ENCODE peak calls at places on chromosomes 2 and 18, in four cellular contexts. One of them, this sample, is unnamed.

GRCh38 chr2:68994864-68995263 is 18.1 kb upstream of the ANTXR1 start:
- DNase-seq in neural progenitor cell: no peak
- DNase-seq in mammary epithelial cell: no peak
- DNase-seq in MM.1S: no peak
- DNase-seq in this sample: peak; percentile 94

GRCh38 chr2:129193961-129194360 is 785.5 kb upstream of the RAB6C start:
- DNase-seq in neural progenitor cell: peak; percentile 29
- DNase-seq in mammary epithelial cell: no peak
- DNase-seq in MM.1S: no peak
- DNase-seq in this sample: no peak

GRCh38 chr18:43830905-43831304 is 553.6 kb upstream of the SYT4 start:
- DNase-seq in neural progenitor cell: no peak
- DNase-seq in mammary epithelial cell: no peak
- DNase-seq in MM.1S: no peak
- DNase-seq in this sample: peak; percentile 10

GRCh38 chr2:85861180-85861579 is 27.6 kb downstream of the ST3GAL5 start:
- DNase-seq in neural progenitor cell: no peak
- DNase-seq in mammary epithelial cell: no peak
- DNase-seq in MM.1S: peak; percentile 81
- DNase-seq in this sample: peak; percentile 16

GRCh38 chr2:177992992-177993391 is 79.6 kb downstream of the PDE11A start:
- DNase-seq in neural progenitor cell: no peak
- DNase-seq in mammary epithelial cell: no peak
- DNase-seq in MM.1S: no peak
- DNase-seq in this sample: no peak

GRCh38 chr18:57050314-57050949 is 96.5 kb upstream of the BOD1L2 start:
- DNase-seq in neural progenitor cell: no peak
- DNase-seq in mammary epithelial cell: no peak
- DNase-seq in MM.1S: no peak
- DNase-seq in this sample: no peak

GRCh38 chr2:58030789-58031188 is 15.8 kb upstream of the VRK2 start:
- DNase-seq in neural progenitor cell: no peak
- DNase-seq in mammary epithelial cell: peak; percentile 14
- DNase-seq in MM.1S: no peak
- DNase-seq in this sample: no peak

GRCh38 chr2:217069263-217070042 is 209.6 kb upstream of the TNP1 start:
- DNase-seq in neural progenitor cell: no peak
- DNase-seq in mammary epithelial cell: no peak
- DNase-seq in MM.1S: no peak
- DNase-seq in this sample: no peak

GRCh38 chr2:66866331-66867037 is 431.6 kb downstream of the MEIS1 start:
- DNase-seq in neural progenitor cell: no peak
- DNase-seq in mammary epithelial cell: no peak
- DNase-seq in MM.1S: no peak
- DNase-seq in this sample: no peak

GRCh38 chr2:18961991-18962421 is 372.6 kb upstream of the NT5C1B start:
- DNase-seq in neural progenitor cell: no peak
- DNase-seq in mammary epithelial cell: no peak
- DNase-seq in MM.1S: no peak
- DNase-seq in this sample: no peak

GRCh38 chr2:123953848-123954247 is 71.2 kb upstream of the CNTNAP5 start:
- DNase-seq in neural progenitor cell: no peak
- DNase-seq in mammary epithelial cell: peak; percentile 26
- DNase-seq in MM.1S: no peak
- DNase-seq in this sample: peak; percentile 17

GRCh38 chr2:235666240-235666781 is 172.5 kb downstream of the AGAP1 start:
- DNase-seq in neural progenitor cell: peak; percentile 80
- DNase-seq in mammary epithelial cell: peak; percentile 92
- DNase-seq in MM.1S: peak; percentile 62
- DNase-seq in this sample: peak; percentile 90

GRCh38 chr2:235670974-235671787 is 177.3 kb downstream of the AGAP1 start:
- DNase-seq in neural progenitor cell: peak; percentile 14
- DNase-seq in mammary epithelial cell: no peak
- DNase-seq in MM.1S: no peak
- DNase-seq in this sample: no peak

GRCh38 chr2:235669269-235669831 is 175.5 kb downstream of the AGAP1 start:
- DNase-seq in neural progenitor cell: peak; percentile 97
- DNase-seq in mammary epithelial cell: peak; percentile 72
- DNase-seq in MM.1S: peak; percentile 59
- DNase-seq in this sample: peak; percentile 68

GRCh38 chr2:235669983-235670962 is 176.4 kb downstream of the AGAP1 start:
- DNase-seq in neural progenitor cell: peak; percentile 92
- DNase-seq in mammary epithelial cell: peak; percentile 43
- DNase-seq in MM.1S: no peak
- DNase-seq in this sample: peak; percentile 81

DNA sequence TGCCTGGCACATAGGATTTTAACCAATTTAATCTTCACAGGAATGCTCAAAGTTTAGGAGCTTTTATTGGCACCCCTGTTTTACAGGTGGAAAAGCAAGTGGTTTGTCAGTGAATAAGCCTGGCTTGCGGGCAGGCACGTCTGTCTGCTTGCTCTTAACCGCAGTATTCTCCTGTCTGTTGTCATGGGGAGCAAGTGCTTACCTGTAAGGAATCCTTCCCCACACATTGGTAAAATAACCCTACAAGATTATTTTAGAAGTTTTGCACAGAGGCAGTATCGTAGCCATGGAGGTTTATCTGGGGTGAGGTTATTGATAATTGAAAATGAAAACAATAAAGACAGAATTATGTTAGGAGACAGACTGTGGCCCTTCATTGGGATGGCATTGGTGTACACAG is 174.9 kb downstream of the AGAP1 start:
- DNase-seq in neural progenitor cell: no peak
- DNase-seq in mammary epithelial cell: no peak
- DNase-seq in MM.1S: no peak
- DNase-seq in this sample: no peak
- H3K9ac ChIP-seq in neural progenitor cell: no peak overlapping the region
- H3K9ac ChIP-seq in mammary epithelial cell: no peak overlapping the region
- H3K9ac ChIP-seq in MM.1S: no peak overlapping the region
- H3K9ac ChIP-seq in this sample: no peak overlapping the region

GRCh38 chr2:175553944-175554343 is 372.4 kb upstream of the ATP5MC3 start:
- DNase-seq in neural progenitor cell: no peak
- DNase-seq in mammary epithelial cell: no peak
- DNase-seq in MM.1S: no peak
- DNase-seq in this sample: no peak

GRCh38 chr2:175557810-175558377 is 376.4 kb upstream of the ATP5MC3 start:
- DNase-seq in neural progenitor cell: no peak
- DNase-seq in mammary epithelial cell: no peak
- DNase-seq in MM.1S: no peak
- DNase-seq in this sample: no peak

GRCh38 chr2:175560521-175561164 is 379.1 kb upstream of the ATP5MC3 start:
- DNase-seq in neural progenitor cell: peak; percentile 32
- DNase-seq in mammary epithelial cell: no peak
- DNase-seq in MM.1S: no peak
- DNase-seq in this sample: no peak

DNA sequence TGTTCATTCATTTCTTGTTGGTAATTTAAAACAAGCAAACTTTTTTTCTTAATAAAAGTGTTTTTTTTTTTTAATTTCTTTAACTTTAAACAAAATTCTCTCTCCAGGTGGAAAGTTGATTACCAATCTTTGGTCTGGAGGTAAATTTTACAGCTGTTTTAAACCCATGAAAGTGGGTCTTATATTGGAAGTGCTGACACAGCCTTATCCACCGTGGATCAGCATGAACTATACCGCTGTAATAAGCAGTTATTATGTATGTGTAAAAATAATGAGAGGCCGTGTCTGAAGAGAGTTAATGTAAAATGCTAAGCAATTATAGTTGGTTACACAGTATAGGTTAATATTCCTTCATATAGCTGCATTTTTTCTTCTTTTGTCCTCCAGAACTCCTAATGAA is 378.1 kb upstream of the ATP5MC3 start:
- DNase-seq in neural progenitor cell: no peak
- DNase-seq in mammary epithelial cell: no peak
- DNase-seq in MM.1S: no peak
- DNase-seq in this sample: no peak
- H3K4me2 ChIP-seq in neural progenitor cell: no peak overlapping the region
- H3K4me2 ChIP-seq in mammary epithelial cell: no peak overlapping the region
- H3K4me2 ChIP-seq in MM.1S: no peak overlapping the region
- H3K4me2 ChIP-seq in this sample: no peak overlapping the region

DNA sequence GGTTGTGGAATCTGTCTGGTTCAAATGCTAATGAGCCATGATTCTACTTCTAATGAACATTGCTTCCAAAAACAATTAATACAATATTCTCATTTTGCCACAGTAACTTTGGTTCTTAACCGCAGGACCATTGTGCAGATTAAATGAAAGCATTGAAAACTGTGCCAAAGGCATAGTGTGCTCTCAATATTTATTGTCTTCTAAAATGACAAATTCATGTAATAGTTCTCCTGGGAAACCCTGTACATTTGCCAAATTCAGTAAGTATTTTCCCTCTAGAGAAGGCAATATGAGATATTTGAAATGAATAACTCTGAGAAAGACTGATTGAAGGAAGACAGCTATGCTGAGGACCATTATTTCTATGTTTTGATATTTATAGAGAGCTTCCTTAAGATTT is 246.3 kb downstream of the CCDC102B start:
- DNase-seq in neural progenitor cell: no peak
- DNase-seq in mammary epithelial cell: no peak
- DNase-seq in MM.1S: no peak
- DNase-seq in this sample: no peak
- H2AFZ ChIP-seq in neural progenitor cell: no peak overlapping the region
- H2AFZ ChIP-seq in mammary epithelial cell: no peak overlapping the region
- H2AFZ ChIP-seq in MM.1S: no peak overlapping the region
- H2AFZ ChIP-seq in this sample: no peak overlapping the region

GRCh38 chr2:79552653-79553052 is 39.8 kb downstream of the CTNNA2 start:
- DNase-seq in neural progenitor cell: no peak
- DNase-seq in mammary epithelial cell: no peak
- DNase-seq in MM.1S: no peak
- DNase-seq in this sample: no peak

GRCh38 chr2:79554899-79555298 is 42.0 kb downstream of the CTNNA2 start:
- DNase-seq in neural progenitor cell: no peak
- DNase-seq in mammary epithelial cell: no peak
- DNase-seq in MM.1S: no peak
- DNase-seq in this sample: no peak
- H3K9ac ChIP-seq in neural progenitor cell: no peak overlapping the region
- H3K9ac ChIP-seq in mammary epithelial cell: no peak overlapping the region
- H3K9ac ChIP-seq in MM.1S: no peak overlapping the region
- H3K9ac ChIP-seq in this sample: no peak overlapping the region

GRCh38 chr2:180523629-180524340 is 456.6 kb upstream of the UBE2E3 start:
- DNase-seq in neural progenitor cell: no peak
- DNase-seq in mammary epithelial cell: peak; percentile 70
- DNase-seq in MM.1S: no peak
- DNase-seq in this sample: peak; percentile 91
- H3K4me2 ChIP-seq in neural progenitor cell: no peak overlapping the region
- H3K4me2 ChIP-seq in mammary epithelial cell: no peak overlapping the region
- H3K4me2 ChIP-seq in MM.1S: no peak overlapping the region
- H3K4me2 ChIP-seq in this sample: peak overlapping the region; percentile 25

GRCh38 chr2:231530099-231531085 is at the start of gene NMUR1:
- DNase-seq in neural progenitor cell: peak; percentile 83
- DNase-seq in mammary epithelial cell: no peak
- DNase-seq in MM.1S: peak; percentile 53
- DNase-seq in this sample: peak; percentile 10
- H2AFZ ChIP-seq in neural progenitor cell: peak within 1 kb of the TSS; percentile 96
- H2AFZ ChIP-seq in mammary epithelial cell: peak within 1 kb of the TSS; percentile 64
- H2AFZ ChIP-seq in MM.1S: peak within 1 kb of the TSS; percentile 31
- H2AFZ ChIP-seq in this sample: no peak within 1 kb of the TSS

GRCh38 chr2:60603533-60604190 is 50.2 kb upstream of the BCL11A start:
- DNase-seq in neural progenitor cell: no peak
- DNase-seq in mammary epithelial cell: no peak
- DNase-seq in MM.1S: no peak
- DNase-seq in this sample: no peak

GRCh38 chr2:60602388-60602787 is 48.9 kb upstream of the BCL11A start:
- DNase-seq in neural progenitor cell: no peak
- DNase-seq in mammary epithelial cell: no peak
- DNase-seq in MM.1S: peak; percentile 16
- DNase-seq in this sample: no peak

GRCh38 chr2:60597346-60597745 is 43.9 kb upstream of the BCL11A start:
- DNase-seq in neural progenitor cell: no peak
- DNase-seq in mammary epithelial cell: peak; percentile 56
- DNase-seq in MM.1S: no peak
- DNase-seq in this sample: no peak

GRCh38 chr2:60604665-60605064 is 51.2 kb upstream of the BCL11A start:
- DNase-seq in neural progenitor cell: no peak
- DNase-seq in mammary epithelial cell: no peak
- DNase-seq in MM.1S: no peak
- DNase-seq in this sample: no peak

GRCh38 chr2:60602828-60603532 is 49.5 kb upstream of the BCL11A start:
- DNase-seq in neural progenitor cell: no peak
- DNase-seq in mammary epithelial cell: no peak
- DNase-seq in MM.1S: no peak
- DNase-seq in this sample: no peak
- H3K9ac ChIP-seq in neural progenitor cell: no peak overlapping the region
- H3K9ac ChIP-seq in mammary epithelial cell: no peak overlapping the region
- H3K9ac ChIP-seq in MM.1S: no peak overlapping the region
- H3K9ac ChIP-seq in this sample: no peak overlapping the region

DNA sequence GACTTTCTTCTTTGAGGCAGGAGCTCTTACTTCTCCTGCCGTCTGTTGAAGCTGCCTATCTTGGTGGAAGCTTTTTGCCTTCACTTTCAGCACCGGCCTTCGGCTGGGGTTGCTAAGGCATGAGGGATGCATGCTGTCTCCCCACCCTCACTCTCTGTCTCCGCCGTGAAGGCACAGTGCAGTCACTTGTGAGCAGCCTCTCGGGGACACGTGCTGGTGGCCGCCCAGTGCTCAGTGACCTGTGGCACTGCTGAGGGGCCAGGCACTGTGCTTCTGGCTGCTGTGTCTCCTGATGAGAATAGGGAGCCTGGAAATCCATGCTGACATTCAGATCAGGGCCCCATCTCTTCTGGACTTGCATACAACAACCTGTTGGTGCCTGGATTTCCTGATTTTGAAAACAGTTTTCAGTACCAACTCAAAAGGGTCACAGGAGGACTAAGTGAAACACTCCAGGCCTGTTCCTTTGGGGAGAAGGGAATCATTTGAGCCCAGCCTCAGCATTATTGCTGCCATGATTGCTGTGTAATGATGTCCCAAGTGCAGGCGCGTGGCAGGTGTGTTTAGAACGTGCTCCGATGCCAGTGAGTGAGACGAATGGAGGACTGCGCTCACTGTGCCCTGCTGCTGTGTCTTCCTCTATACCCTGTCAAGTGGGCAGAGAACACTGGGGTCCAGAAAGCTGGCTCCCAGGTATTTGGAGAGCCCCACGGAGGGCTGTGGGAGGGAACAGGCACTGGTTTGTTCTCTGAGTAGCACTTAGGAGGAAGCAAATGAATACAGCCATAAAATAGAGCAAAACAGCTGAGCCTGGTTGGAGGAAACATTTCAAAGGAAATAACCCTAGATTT is 218.1 kb downstream of the SEPTIN10 start:
- DNase-seq in neural progenitor cell: no peak
- DNase-seq in mammary epithelial cell: no peak
- DNase-seq in MM.1S: no peak
- DNase-seq in this sample: no peak
- H3K4me2 ChIP-seq in neural progenitor cell: no peak overlapping the region
- H3K4me2 ChIP-seq in mammary epithelial cell: no peak overlapping the region
- H3K4me2 ChIP-seq in MM.1S: no peak overlapping the region
- H3K4me2 ChIP-seq in this sample: no peak overlapping the region